ENCODE peak calls at places on chromosome 12, in nine cellular contexts. One of them, this sample, is unnamed.

GRCh38 chr12:112964915-112965314 is 13.4 kb upstream of the OAS2 start:
- DNase-seq in A549: no peak
- DNase-seq in choroid plexus epithelial cell: no peak
- DNase-seq in ELR: no peak
- DNase-seq in ovary: no peak
- DNase-seq in ecto neural progenitor cell: no peak
- DNase-seq in SK-N-DZ: no peak
- DNase-seq in activated CD4-positive, alpha-beta T cell treated with anti-CD3 and anti-CD28 coated beads, Interleukin-2, amount 10 ng/mL, durations not matched to agents 7 days and 5 days: no peak
- DNase-seq in tibial nerve: no peak
- DNase-seq in this sample: no peak

GRCh38 chr12:114186241-114187002 is 219.5 kb downstream of the TBX5 start:
- DNase-seq in A549: no peak
- DNase-seq in choroid plexus epithelial cell: no peak
- DNase-seq in ELR: no peak
- DNase-seq in ovary: no peak
- DNase-seq in ecto neural progenitor cell: peak; percentile 58
- DNase-seq in SK-N-DZ: no peak
- DNase-seq in activated CD4-positive, alpha-beta T cell treated with anti-CD3 and anti-CD28 coated beads, Interleukin-2, amount 10 ng/mL, durations not matched to agents 7 days and 5 days: no peak
- DNase-seq in tibial nerve: no peak
- DNase-seq in this sample: no peak

GRCh38 chr12:101856030-101856429 is 21.4 kb upstream of the DRAM1 start:
- DNase-seq in A549: no peak
- DNase-seq in choroid plexus epithelial cell: no peak
- DNase-seq in ELR: no peak
- DNase-seq in ovary: no peak
- DNase-seq in ecto neural progenitor cell: no peak
- DNase-seq in SK-N-DZ: no peak
- DNase-seq in activated CD4-positive, alpha-beta T cell treated with anti-CD3 and anti-CD28 coated beads, Interleukin-2, amount 10 ng/mL, durations not matched to agents 7 days and 5 days: no peak
- DNase-seq in tibial nerve: no peak
- DNase-seq in this sample: no peak

GRCh38 chr12:124536613-124537012 is 30.8 kb downstream of the NCOR2 start:
- DNase-seq in A549: no peak
- DNase-seq in choroid plexus epithelial cell: peak; percentile 66
- DNase-seq in ELR: peak; percentile 56
- DNase-seq in ovary: no peak
- DNase-seq in ecto neural progenitor cell: no peak
- DNase-seq in SK-N-DZ: no peak
- DNase-seq in activated CD4-positive, alpha-beta T cell treated with anti-CD3 and anti-CD28 coated beads, Interleukin-2, amount 10 ng/mL, durations not matched to agents 7 days and 5 days: no peak
- DNase-seq in tibial nerve: no peak
- DNase-seq in this sample: no peak

GRCh38 chr12:130711751-130712150 is 4.3 kb downstream of the RIMBP2 start:
- DNase-seq in A549: no peak
- DNase-seq in choroid plexus epithelial cell: no peak
- DNase-seq in ELR: no peak
- DNase-seq in ovary: no peak
- DNase-seq in ecto neural progenitor cell: no peak
- DNase-seq in SK-N-DZ: peak; percentile 48
- DNase-seq in activated CD4-positive, alpha-beta T cell treated with anti-CD3 and anti-CD28 coated beads, Interleukin-2, amount 10 ng/mL, durations not matched to agents 7 days and 5 days: no peak
- DNase-seq in tibial nerve: no peak
- DNase-seq in this sample: peak; percentile 69

GRCh38 chr12:92224685-92225331 is 79.2 kb upstream of the BTG1 start:
- DNase-seq in A549: peak; percentile 39
- DNase-seq in choroid plexus epithelial cell: peak; percentile 43
- DNase-seq in ELR: peak; percentile 26
- DNase-seq in ovary: no peak
- DNase-seq in ecto neural progenitor cell: no peak
- DNase-seq in SK-N-DZ: peak; percentile 10
- DNase-seq in activated CD4-positive, alpha-beta T cell treated with anti-CD3 and anti-CD28 coated beads, Interleukin-2, amount 10 ng/mL, durations not matched to agents 7 days and 5 days: no peak
- DNase-seq in tibial nerve: no peak
- DNase-seq in this sample: no peak

GRCh38 chr12:65824314-65824563 is at the start of gene HMGA2:
- DNase-seq in A549: no peak
- DNase-seq in choroid plexus epithelial cell: peak; percentile 80
- DNase-seq in ELR: no peak
- DNase-seq in ovary: peak; percentile 40
- DNase-seq in ecto neural progenitor cell: no peak
- DNase-seq in SK-N-DZ: no peak
- DNase-seq in activated CD4-positive, alpha-beta T cell treated with anti-CD3 and anti-CD28 coated beads, Interleukin-2, amount 10 ng/mL, durations not matched to agents 7 days and 5 days: no peak
- DNase-seq in tibial nerve: no peak
- DNase-seq in this sample: no peak

GRCh38 chr12:11688831-11689230 is 39.4 kb downstream of the ETV6 start:
- DNase-seq in A549: no peak
- DNase-seq in choroid plexus epithelial cell: peak; percentile 56
- DNase-seq in ELR: no peak
- DNase-seq in ovary: no peak
- DNase-seq in ecto neural progenitor cell: no peak
- DNase-seq in SK-N-DZ: no peak
- DNase-seq in activated CD4-positive, alpha-beta T cell treated with anti-CD3 and anti-CD28 coated beads, Interleukin-2, amount 10 ng/mL, durations not matched to agents 7 days and 5 days: no peak
- DNase-seq in tibial nerve: no peak
- DNase-seq in this sample: no peak

GRCh38 chr12:40342010-40342409 is 117.2 kb downstream of the LRRK2 start:
- DNase-seq in A549: no peak
- DNase-seq in choroid plexus epithelial cell: no peak
- DNase-seq in ELR: no peak
- DNase-seq in ovary: no peak
- DNase-seq in ecto neural progenitor cell: no peak
- DNase-seq in SK-N-DZ: no peak
- DNase-seq in activated CD4-positive, alpha-beta T cell treated with anti-CD3 and anti-CD28 coated beads, Interleukin-2, amount 10 ng/mL, durations not matched to agents 7 days and 5 days: no peak
- DNase-seq in tibial nerve: no peak
- DNase-seq in this sample: no peak

GRCh38 chr12:96208801-96209534 is 14.8 kb downstream of the ELK3 start:
- DNase-seq in A549: no peak
- DNase-seq in choroid plexus epithelial cell: peak; percentile 48
- DNase-seq in ELR: no peak
- DNase-seq in ovary: no peak
- DNase-seq in ecto neural progenitor cell: no peak
- DNase-seq in SK-N-DZ: no peak
- DNase-seq in activated CD4-positive, alpha-beta T cell treated with anti-CD3 and anti-CD28 coated beads, Interleukin-2, amount 10 ng/mL, durations not matched to agents 7 days and 5 days: no peak
- DNase-seq in tibial nerve: no peak
- DNase-seq in this sample: peak; percentile 34

GRCh38 chr12:13805038-13805437 is 176.4 kb downstream of the GRIN2B start:
- DNase-seq in A549: no peak
- DNase-seq in choroid plexus epithelial cell: no peak
- DNase-seq in ELR: no peak
- DNase-seq in ovary: no peak
- DNase-seq in ecto neural progenitor cell: no peak
- DNase-seq in SK-N-DZ: no peak
- DNase-seq in activated CD4-positive, alpha-beta T cell treated with anti-CD3 and anti-CD28 coated beads, Interleukin-2, amount 10 ng/mL, durations not matched to agents 7 days and 5 days: no peak
- DNase-seq in tibial nerve: no peak
- DNase-seq in this sample: no peak

GRCh38 chr12:93844385-93844784 is 167.2 kb downstream of the CRADD start:
- DNase-seq in A549: no peak
- DNase-seq in choroid plexus epithelial cell: no peak
- DNase-seq in ELR: no peak
- DNase-seq in ovary: no peak
- DNase-seq in ecto neural progenitor cell: no peak
- DNase-seq in SK-N-DZ: no peak
- DNase-seq in activated CD4-positive, alpha-beta T cell treated with anti-CD3 and anti-CD28 coated beads, Interleukin-2, amount 10 ng/mL, durations not matched to agents 7 days and 5 days: no peak
- DNase-seq in tibial nerve: no peak
- DNase-seq in this sample: no peak

GRCh38 chr12:4450551-4451112 is 5.0 kb upstream of the FGF6 start:
- DNase-seq in A549: no peak
- DNase-seq in choroid plexus epithelial cell: peak; percentile 48
- DNase-seq in ELR: no peak
- DNase-seq in ovary: no peak
- DNase-seq in ecto neural progenitor cell: peak; percentile 74
- DNase-seq in SK-N-DZ: no peak
- DNase-seq in activated CD4-positive, alpha-beta T cell treated with anti-CD3 and anti-CD28 coated beads, Interleukin-2, amount 10 ng/mL, durations not matched to agents 7 days and 5 days: no peak
- DNase-seq in tibial nerve: no peak
- DNase-seq in this sample: no peak

GRCh38 chr12:27969901-27970390 is 2.6 kb downstream of the PTHLH start:
- DNase-seq in A549: peak; percentile 90
- DNase-seq in choroid plexus epithelial cell: peak; percentile 55
- DNase-seq in ELR: peak; percentile 84
- DNase-seq in ovary: peak; percentile 46
- DNase-seq in ecto neural progenitor cell: no peak
- DNase-seq in SK-N-DZ: peak; percentile 31
- DNase-seq in activated CD4-positive, alpha-beta T cell treated with anti-CD3 and anti-CD28 coated beads, Interleukin-2, amount 10 ng/mL, durations not matched to agents 7 days and 5 days: peak; percentile 38
- DNase-seq in tibial nerve: peak; percentile 28
- DNase-seq in this sample: no peak

GRCh38 chr12:41049033-41049432 is 139.1 kb upstream of the PDZRN4 start:
- DNase-seq in A549: no peak
- DNase-seq in choroid plexus epithelial cell: no peak
- DNase-seq in ELR: no peak
- DNase-seq in ovary: no peak
- DNase-seq in ecto neural progenitor cell: no peak
- DNase-seq in SK-N-DZ: no peak
- DNase-seq in activated CD4-positive, alpha-beta T cell treated with anti-CD3 and anti-CD28 coated beads, Interleukin-2, amount 10 ng/mL, durations not matched to agents 7 days and 5 days: no peak
- DNase-seq in tibial nerve: no peak
- DNase-seq in this sample: no peak

GRCh38 chr12:20477691-20478090 is 109.4 kb downstream of the PDE3A start:
- DNase-seq in A549: no peak
- DNase-seq in choroid plexus epithelial cell: no peak
- DNase-seq in ELR: no peak
- DNase-seq in ovary: no peak
- DNase-seq in ecto neural progenitor cell: no peak
- DNase-seq in SK-N-DZ: no peak
- DNase-seq in activated CD4-positive, alpha-beta T cell treated with anti-CD3 and anti-CD28 coated beads, Interleukin-2, amount 10 ng/mL, durations not matched to agents 7 days and 5 days: no peak
- DNase-seq in tibial nerve: no peak
- DNase-seq in this sample: no peak

GRCh38 chr12:71840226-71840847 is 778 bp downstream of the TBC1D15 start:
- DNase-seq in A549: peak; percentile 39
- DNase-seq in choroid plexus epithelial cell: peak; percentile 77
- DNase-seq in ELR: peak; percentile 94
- DNase-seq in ovary: no peak
- DNase-seq in ecto neural progenitor cell: no peak
- DNase-seq in SK-N-DZ: no peak
- DNase-seq in activated CD4-positive, alpha-beta T cell treated with anti-CD3 and anti-CD28 coated beads, Interleukin-2, amount 10 ng/mL, durations not matched to agents 7 days and 5 days: peak; percentile 41
- DNase-seq in tibial nerve: peak; percentile 11
- DNase-seq in this sample: peak; percentile 15

GRCh38 chr12:39012870-39013269 is 107.5 kb upstream of the CPNE8 start:
- DNase-seq in A549: no peak
- DNase-seq in choroid plexus epithelial cell: no peak
- DNase-seq in ELR: no peak
- DNase-seq in ovary: no peak
- DNase-seq in ecto neural progenitor cell: no peak
- DNase-seq in SK-N-DZ: no peak
- DNase-seq in activated CD4-positive, alpha-beta T cell treated with anti-CD3 and anti-CD28 coated beads, Interleukin-2, amount 10 ng/mL, durations not matched to agents 7 days and 5 days: no peak
- DNase-seq in tibial nerve: no peak
- DNase-seq in this sample: no peak

GRCh38 chr12:119328111-119328510 is 6.4 kb upstream of the CCDC60 start:
- DNase-seq in A549: peak; percentile 43
- DNase-seq in choroid plexus epithelial cell: no peak
- DNase-seq in ELR: no peak
- DNase-seq in ovary: no peak
- DNase-seq in ecto neural progenitor cell: peak; percentile 68
- DNase-seq in SK-N-DZ: peak; percentile 52
- DNase-seq in activated CD4-positive, alpha-beta T cell treated with anti-CD3 and anti-CD28 coated beads, Interleukin-2, amount 10 ng/mL, durations not matched to agents 7 days and 5 days: no peak
- DNase-seq in tibial nerve: no peak
- DNase-seq in this sample: peak; percentile 9

GRCh38 chr12:108959748-108960655 is 60.9 kb downstream of the SVOP start:
- DNase-seq in A549: no peak
- DNase-seq in choroid plexus epithelial cell: no peak
- DNase-seq in ELR: no peak
- DNase-seq in ovary: no peak
- DNase-seq in ecto neural progenitor cell: no peak
- DNase-seq in SK-N-DZ: no peak
- DNase-seq in activated CD4-positive, alpha-beta T cell treated with anti-CD3 and anti-CD28 coated beads, Interleukin-2, amount 10 ng/mL, durations not matched to agents 7 days and 5 days: no peak
- DNase-seq in tibial nerve: no peak
- DNase-seq in this sample: no peak

GRCh38 chr12:100372846-100373245 is 16.0 kb downstream of the SLC17A8 start:
- DNase-seq in A549: no peak
- DNase-seq in choroid plexus epithelial cell: no peak
- DNase-seq in ELR: no peak
- DNase-seq in ovary: no peak
- DNase-seq in ecto neural progenitor cell: no peak
- DNase-seq in SK-N-DZ: no peak
- DNase-seq in activated CD4-positive, alpha-beta T cell treated with anti-CD3 and anti-CD28 coated beads, Interleukin-2, amount 10 ng/mL, durations not matched to agents 7 days and 5 days: no peak
- DNase-seq in tibial nerve: no peak
- DNase-seq in this sample: no peak

GRCh38 chr12:11778703-11779102 is 129.2 kb downstream of the ETV6 start:
- DNase-seq in A549: no peak
- DNase-seq in choroid plexus epithelial cell: no peak
- DNase-seq in ELR: no peak
- DNase-seq in ovary: no peak
- DNase-seq in ecto neural progenitor cell: no peak
- DNase-seq in SK-N-DZ: no peak
- DNase-seq in activated CD4-positive, alpha-beta T cell treated with anti-CD3 and anti-CD28 coated beads, Interleukin-2, amount 10 ng/mL, durations not matched to agents 7 days and 5 days: no peak
- DNase-seq in tibial nerve: no peak
- DNase-seq in this sample: peak; percentile 38

GRCh38 chr12:40959041-40959440 is 229.1 kb upstream of the PDZRN4 start:
- DNase-seq in A549: no peak
- DNase-seq in choroid plexus epithelial cell: peak; percentile 25
- DNase-seq in ELR: no peak
- DNase-seq in ovary: no peak
- DNase-seq in ecto neural progenitor cell: no peak
- DNase-seq in SK-N-DZ: no peak
- DNase-seq in activated CD4-positive, alpha-beta T cell treated with anti-CD3 and anti-CD28 coated beads, Interleukin-2, amount 10 ng/mL, durations not matched to agents 7 days and 5 days: no peak
- DNase-seq in tibial nerve: no peak
- DNase-seq in this sample: no peak

GRCh38 chr12:77485961-77486579 is 344.6 kb upstream of the NAV3 start:
- DNase-seq in A549: no peak
- DNase-seq in choroid plexus epithelial cell: no peak
- DNase-seq in ELR: no peak
- DNase-seq in ovary: no peak
- DNase-seq in ecto neural progenitor cell: peak; percentile 47
- DNase-seq in SK-N-DZ: no peak
- DNase-seq in activated CD4-positive, alpha-beta T cell treated with anti-CD3 and anti-CD28 coated beads, Interleukin-2, amount 10 ng/mL, durations not matched to agents 7 days and 5 days: no peak
- DNase-seq in tibial nerve: no peak
- DNase-seq in this sample: no peak

GRCh38 chr12:23028158-23028802 is 403.3 kb downstream of the ETNK1 start:
- DNase-seq in A549: no peak
- DNase-seq in choroid plexus epithelial cell: peak; percentile 1
- DNase-seq in ELR: peak; percentile 6
- DNase-seq in ovary: no peak
- DNase-seq in ecto neural progenitor cell: no peak
- DNase-seq in SK-N-DZ: no peak
- DNase-seq in activated CD4-positive, alpha-beta T cell treated with anti-CD3 and anti-CD28 coated beads, Interleukin-2, amount 10 ng/mL, durations not matched to agents 7 days and 5 days: no peak
- DNase-seq in tibial nerve: no peak
- DNase-seq in this sample: no peak

GRCh38 chr12:96994900-96995299 is 87.8 kb downstream of the NEDD1 start:
- DNase-seq in A549: no peak
- DNase-seq in choroid plexus epithelial cell: no peak
- DNase-seq in ELR: no peak
- DNase-seq in ovary: no peak
- DNase-seq in ecto neural progenitor cell: no peak
- DNase-seq in SK-N-DZ: no peak
- DNase-seq in activated CD4-positive, alpha-beta T cell treated with anti-CD3 and anti-CD28 coated beads, Interleukin-2, amount 10 ng/mL, durations not matched to agents 7 days and 5 days: no peak
- DNase-seq in tibial nerve: no peak
- DNase-seq in this sample: no peak

GRCh38 chr12:57756406-57757341 is 1.8 kb downstream of the MARCHF9 start:
- DNase-seq in A549: peak; percentile 67
- DNase-seq in choroid plexus epithelial cell: peak; percentile 41
- DNase-seq in ELR: peak; percentile 35
- DNase-seq in ovary: no peak
- DNase-seq in ecto neural progenitor cell: peak; percentile 87
- DNase-seq in SK-N-DZ: peak; percentile 72
- DNase-seq in activated CD4-positive, alpha-beta T cell treated with anti-CD3 and anti-CD28 coated beads, Interleukin-2, amount 10 ng/mL, durations not matched to agents 7 days and 5 days: peak; percentile 72
- DNase-seq in tibial nerve: no peak
- DNase-seq in this sample: peak; percentile 60

GRCh38 chr12:95277139-95277538 is 59.5 kb downstream of the VEZT start:
- DNase-seq in A549: no peak
- DNase-seq in choroid plexus epithelial cell: peak; percentile 86
- DNase-seq in ELR: peak; percentile 71
- DNase-seq in ovary: no peak
- DNase-seq in ecto neural progenitor cell: no peak
- DNase-seq in SK-N-DZ: no peak
- DNase-seq in activated CD4-positive, alpha-beta T cell treated with anti-CD3 and anti-CD28 coated beads, Interleukin-2, amount 10 ng/mL, durations not matched to agents 7 days and 5 days: no peak
- DNase-seq in tibial nerve: no peak
- DNase-seq in this sample: no peak

GRCh38 chr12:123057505-123058265 is 77.2 kb downstream of the ARL6IP4 start:
- DNase-seq in A549: no peak
- DNase-seq in choroid plexus epithelial cell: no peak
- DNase-seq in ELR: no peak
- DNase-seq in ovary: no peak
- DNase-seq in ecto neural progenitor cell: no peak
- DNase-seq in SK-N-DZ: no peak
- DNase-seq in activated CD4-positive, alpha-beta T cell treated with anti-CD3 and anti-CD28 coated beads, Interleukin-2, amount 10 ng/mL, durations not matched to agents 7 days and 5 days: no peak
- DNase-seq in tibial nerve: no peak
- DNase-seq in this sample: no peak

This sample was measured in DND-41.